ENCODE peak calls at places on chromosomes 5 and 9, in nine cellular contexts. C is K562, W is HCT116, A is breast epithelium, R is suprapubic skin, G is spleen, M is stomach, L is H1, O is HepG2. Z is an unnamed sample.

GRCh38 chr5:81751836-81752643 is 1.1 kb upstream of the SSBP2 start:
- DNase-seq in C (no peak), W (no peak), A (peak; percentile 52), R (no peak), G (no peak), M (peak; percentile 30), L (no peak), O (no peak), Z (no peak)

GRCh38 chr5:152255411-152255810 is 149.7 kb downstream of the NMUR2 start:
- DNase-seq in C (no peak), W (no peak), A (no peak), R (no peak), G (no peak), M (no peak), L (no peak), O (no peak), Z (no peak)

GRCh38 chr9:16318516-16319060 is 551.9 kb downstream of the BNC2 start:
- DNase-seq in C (no peak), W (no peak), A (no peak), R (no peak), G (no peak), M (no peak), L (no peak), O (no peak), Z (no peak)

GRCh38 chr5:8842906-8843590 is 702.8 kb downstream of the SEMA5A start:
- DNase-seq in C (no peak), W (no peak), A (no peak), R (no peak), G (no peak), M (no peak), L (no peak), O (no peak), Z (no peak)

GRCh38 chr9:106107716-106108115 is 413.4 kb downstream of the TMEM38B start:
- DNase-seq in C (no peak), W (no peak), A (no peak), R (no peak), G (no peak), M (no peak), L (no peak), O (no peak), Z (no peak)

GRCh38 chr9:127506814-127507750 is 55.8 kb downstream of the LRSAM1 start:
- DNase-seq in C (peak; percentile 60), W (no peak), A (no peak), R (no peak), G (no peak), M (no peak), L (no peak), O (no peak), Z (no peak)

GRCh38 chr5:52985306-52985705 is 3.8 kb upstream of the ITGA2 start:
- DNase-seq in C (no peak), W (no peak), A (no peak), R (no peak), G (no peak), M (no peak), L (no peak), O (no peak), Z (no peak)

GRCh38 chr9:37960631-37961030 is 56.7 kb upstream of the SLC25A51 start:
- DNase-seq in C (no peak), W (no peak), A (no peak), R (no peak), G (no peak), M (no peak), L (no peak), O (no peak), Z (no peak)

GRCh38 chr5:176415240-176416122 is 858 bp downstream of the CLTB start:
- DNase-seq in C (no peak), W (no peak), A (peak; percentile 74), R (peak; percentile 80), G (no peak), M (peak; percentile 41), L (no peak), O (no peak), Z (peak; percentile 45)

GRCh38 chr5:53616939-53617549 is 56.6 kb downstream of the NDUFS4 start:
- DNase-seq in C (peak; percentile 9), W (no peak), A (no peak), R (no peak), G (no peak), M (no peak), L (no peak), O (no peak), Z (no peak)

GRCh38 chr9:98607787-98608186 is 100.9 kb downstream of the GABBR2 start:
- DNase-seq in C (no peak), W (no peak), A (no peak), R (no peak), G (no peak), M (no peak), L (no peak), O (no peak), Z (no peak)

GRCh38 chr5:145479862-145480261 is 355.3 kb downstream of the PRELID2 start:
- DNase-seq in C (no peak), W (no peak), A (no peak), R (no peak), G (no peak), M (no peak), L (no peak), O (no peak), Z (no peak)

GRCh38 chr5:135158982-135159381 is 125.0 kb upstream of the PITX1 start:
- DNase-seq in C (peak; percentile 56), W (no peak), A (no peak), R (no peak), G (no peak), M (no peak), L (no peak), O (peak; percentile 72), Z (no peak)

GRCh38 chr5:141039517-141039916 is 11.7 kb upstream of the PCDHB1 start:
- DNase-seq in C (no peak), W (no peak), A (no peak), R (no peak), G (no peak), M (no peak), L (no peak), O (no peak), Z (no peak)

GRCh38 chr9:136372561-136373299 is 739 bp downstream of the CARD9 start:
- DNase-seq in C (peak; percentile 71), W (no peak), A (no peak), R (no peak), G (peak; percentile 90), M (peak; percentile 69), L (no peak), O (peak; percentile 74), Z (peak; percentile 49)

DNA sequence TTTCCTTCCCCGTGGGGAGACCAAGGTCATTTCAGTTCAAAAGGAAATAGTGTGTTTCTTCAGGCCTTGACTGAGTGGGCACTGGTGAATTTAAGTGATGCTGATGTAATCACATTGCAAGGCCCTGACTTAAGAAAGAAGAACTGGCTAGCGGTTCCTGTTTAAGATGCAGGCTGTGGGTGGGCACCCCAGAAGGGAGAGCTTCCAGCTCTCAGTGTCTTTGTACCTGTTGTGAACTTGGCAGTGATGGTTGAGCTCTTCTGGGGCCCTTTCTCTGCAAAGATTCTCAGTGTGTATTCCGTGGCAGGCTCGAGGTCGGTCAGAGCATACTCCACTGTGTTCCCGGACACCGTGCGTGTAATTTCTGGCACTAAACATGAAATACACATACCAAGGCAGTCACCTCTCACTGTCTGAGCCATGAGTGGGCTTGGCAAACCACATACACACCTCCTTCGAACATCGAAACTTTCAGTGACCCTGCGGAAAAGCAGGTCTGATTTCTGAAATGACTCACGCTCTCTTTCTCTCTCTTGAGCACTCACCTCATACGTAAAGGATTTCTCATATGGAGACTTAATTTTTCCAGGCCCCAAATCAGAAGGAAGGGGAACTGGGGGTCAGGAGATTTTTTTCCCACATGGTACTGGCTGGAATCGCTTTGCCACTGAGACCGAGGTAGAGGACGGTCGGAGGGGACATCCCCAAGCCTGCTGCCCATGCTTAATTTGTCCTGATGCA is 81.9 kb downstream of the TNC start:
- DNase-seq in C (no peak), W (peak; percentile 32), A (no peak), R (no peak), G (no peak), M (no peak), L (no peak), O (no peak), Z (no peak)
- TF ChIP-seq POLR2AphosphoS5 in C (no peak), W (no peak), A (no peak), R (no peak), G (no peak), M (no peak), L (no peak), O (no peak), Z (no peak)

GRCh38 chr5:149432861-149433462 is 53.9 kb upstream of the IL17B start:
- DNase-seq in C (no peak), W (no peak), A (no peak), R (no peak), G (no peak), M (no peak), L (no peak), O (no peak), Z (no peak)

GRCh38 chr5:149435015-149435376 is 55.9 kb upstream of the IL17B start:
- DNase-seq in C (no peak), W (no peak), A (no peak), R (no peak), G (no peak), M (no peak), L (no peak), O (no peak), Z (no peak)

GRCh38 chr5:149435660-149436059 is 56.6 kb upstream of the IL17B start:
- DNase-seq in C (no peak), W (no peak), A (no peak), R (no peak), G (no peak), M (no peak), L (no peak), O (no peak), Z (no peak)

GRCh38 chr5:149433524-149434131 is 54.5 kb upstream of the IL17B start:
- DNase-seq in C (no peak), W (no peak), A (no peak), R (no peak), G (no peak), M (no peak), L (no peak), O (no peak), Z (no peak)

GRCh38 chr5:149434162-149435014 is 55.3 kb upstream of the IL17B start:
- DNase-seq in C (peak; percentile 84), W (no peak), A (no peak), R (no peak), G (no peak), M (peak; percentile 74), L (peak; percentile 62), O (no peak), Z (peak; percentile 67)
- TF ChIP-seq POLR2A in C (no peak), W (no peak), A (no peak), R (no peak), G (no peak), M (no peak), L (no peak), O (no peak), Z (peak; percentile 8)

GRCh38 chr9:27371382-27371781 is 74.4 kb upstream of the EQTN start:
- DNase-seq in C (no peak), W (peak; percentile 22), A (no peak), R (no peak), G (no peak), M (peak; percentile 76), L (no peak), O (no peak), Z (peak; percentile 63)
- H3K4me1 ChIP-seq in C (peaks cover 14% of the 10 kb centered on the region), W (peaks cover 14% of the 10 kb centered on the region), A (peaks cover 2% of the 10 kb centered on the region), R (peaks cover 48% of the 10 kb centered on the region), G (peaks cover 66% of the 10 kb centered on the region), M (peaks cover 72% of the 10 kb centered on the region), L (peaks cover 11% of the 10 kb centered on the region), O (no peaks in the 10 kb centered on the region), Z (peaks cover 60% of the 10 kb centered on the region)

DNA sequence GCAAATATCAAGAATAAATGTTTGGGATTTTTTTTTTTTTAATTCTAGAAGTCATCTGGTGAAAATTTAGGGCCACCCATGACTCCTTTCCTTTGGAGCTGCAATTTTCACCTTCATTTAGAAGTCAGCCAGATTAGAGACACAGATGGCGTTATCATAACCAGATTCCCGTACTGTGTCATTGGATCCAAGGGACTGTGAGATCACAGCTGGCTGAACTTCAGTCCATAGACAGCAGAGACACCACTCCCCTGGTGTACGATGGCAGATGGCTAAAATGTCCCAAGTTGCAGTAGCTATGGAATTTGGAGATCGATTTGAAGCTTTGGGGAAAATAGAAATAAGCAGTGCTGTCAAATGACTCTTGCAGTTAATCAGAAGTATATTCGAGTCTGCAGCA is 216.3 kb downstream of the RFK start:
- DNase-seq in C (no peak), W (no peak), A (no peak), R (no peak), G (no peak), M (no peak), L (no peak), O (no peak), Z (no peak)
- TF ChIP-seq POLR2AphosphoS5 in C (no peak), W (no peak), A (no peak), R (no peak), G (no peak), M (no peak), L (no peak), O (no peak), Z (no peak)